ENCODE peak calls at places on chromosomes 6 and 20, in four cellular contexts. Q is epithelial cell of esophagus, C is prostate gland, M is pancreas. H is an unnamed sample.

GRCh38 chr20:51372966-51373365 is 169.6 kb downstream of the NFATC2 start:
- DNase-seq in Q (no peak), C (no peak), M (peak; percentile 32), H (no peak)

GRCh38 chr6:20866940-20867630 is 332.8 kb downstream of the CDKAL1 start:
- DNase-seq in Q (peak; percentile 35), C (no peak), M (no peak), H (no peak)

GRCh38 chr20:61529354-61529753 is 277.3 kb downstream of the CDH4 start:
- DNase-seq in Q (peak; percentile 65), C (no peak), M (no peak), H (no peak)

GRCh38 chr6:84568971-84569370 is 195.4 kb downstream of the TBX18 start:
- DNase-seq in Q (peak; percentile 31), C (no peak), M (no peak), H (no peak)

GRCh38 chr6:32415521-32416019 is 8.6 kb upstream of the BTNL2 start:
- DNase-seq in Q (peak; percentile 74), C (peak; percentile 72), M (peak; percentile 84), H (no peak)

GRCh38 chr6:113894712-113895674 is 37.8 kb downstream of the MARCKS start:
- DNase-seq in Q (no peak), C (no peak), M (no peak), H (no peak)

GRCh38 chr6:1379026-1379809 is 10.2 kb upstream of the FOXF2 start:
- DNase-seq in Q (no peak), C (no peak), M (no peak), H (no peak)

GRCh38 chr6:99216959-99217358 is 132.5 kb downstream of the FAXC start:
- DNase-seq in Q (no peak), C (no peak), M (no peak), H (no peak)

GRCh38 chr20:57211949-57212889 is 54.2 kb downstream of the BMP7 start:
- DNase-seq in Q (peak; percentile 81), C (peak; percentile 55), M (peak; percentile 80), H (no peak)

GRCh38 chr20:38083338-38084048 is 49.9 kb downstream of the RPRD1B start:
- DNase-seq in Q (no peak), C (no peak), M (no peak), H (no peak)

GRCh38 chr6:100426689-100427338 is 37.9 kb downstream of the SIM1 start:
- DNase-seq in Q (no peak), C (no peak), M (no peak), H (no peak)

GRCh38 chr6:170305772-170306323 is 710 bp upstream of the FAM120B start:
- DNase-seq in Q (no peak), C (no peak), M (no peak), H (no peak)

GRCh38 chr6:165967768-165968408 is 199.8 kb downstream of the TBXT start:
- DNase-seq in Q (no peak), C (no peak), M (no peak), H (no peak)

GRCh38 chr6:23180504-23181293 is 611.3 kb downstream of the HDGFL1 start:
- DNase-seq in Q (peak; percentile 13), C (peak; percentile 10), M (no peak), H (no peak)
- TF ChIP-seq CTCF in Q (no peak), C (no peak), M (no peak), H (no peak)

DNA sequence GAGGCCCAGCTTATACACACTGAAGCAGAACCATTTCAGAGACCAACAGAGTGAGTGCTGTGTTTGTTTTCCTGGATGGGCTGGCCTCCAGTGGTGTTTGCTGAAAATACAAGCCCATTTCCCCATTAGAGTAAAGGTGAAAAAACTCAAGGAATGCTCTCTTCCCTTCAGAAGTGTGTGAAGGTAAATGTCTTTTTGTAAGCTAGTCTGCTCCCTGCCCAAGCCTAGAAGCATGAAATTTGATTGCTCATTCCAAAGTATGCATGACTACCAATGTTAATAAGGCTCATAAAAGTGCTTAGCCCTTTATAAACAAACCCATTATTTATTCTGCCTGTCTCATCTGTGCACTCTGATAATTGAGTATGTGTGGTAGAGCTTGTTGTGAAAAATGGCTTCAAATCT is 59.1 kb downstream of the ADGRF1 start:
- DNase-seq in Q (peak; percentile 65), C (peak; percentile 6), M (no peak), H (no peak)
- TF ChIP-seq CTCF in Q (no peak), C (no peak), M (no peak), H (no peak)

DNA sequence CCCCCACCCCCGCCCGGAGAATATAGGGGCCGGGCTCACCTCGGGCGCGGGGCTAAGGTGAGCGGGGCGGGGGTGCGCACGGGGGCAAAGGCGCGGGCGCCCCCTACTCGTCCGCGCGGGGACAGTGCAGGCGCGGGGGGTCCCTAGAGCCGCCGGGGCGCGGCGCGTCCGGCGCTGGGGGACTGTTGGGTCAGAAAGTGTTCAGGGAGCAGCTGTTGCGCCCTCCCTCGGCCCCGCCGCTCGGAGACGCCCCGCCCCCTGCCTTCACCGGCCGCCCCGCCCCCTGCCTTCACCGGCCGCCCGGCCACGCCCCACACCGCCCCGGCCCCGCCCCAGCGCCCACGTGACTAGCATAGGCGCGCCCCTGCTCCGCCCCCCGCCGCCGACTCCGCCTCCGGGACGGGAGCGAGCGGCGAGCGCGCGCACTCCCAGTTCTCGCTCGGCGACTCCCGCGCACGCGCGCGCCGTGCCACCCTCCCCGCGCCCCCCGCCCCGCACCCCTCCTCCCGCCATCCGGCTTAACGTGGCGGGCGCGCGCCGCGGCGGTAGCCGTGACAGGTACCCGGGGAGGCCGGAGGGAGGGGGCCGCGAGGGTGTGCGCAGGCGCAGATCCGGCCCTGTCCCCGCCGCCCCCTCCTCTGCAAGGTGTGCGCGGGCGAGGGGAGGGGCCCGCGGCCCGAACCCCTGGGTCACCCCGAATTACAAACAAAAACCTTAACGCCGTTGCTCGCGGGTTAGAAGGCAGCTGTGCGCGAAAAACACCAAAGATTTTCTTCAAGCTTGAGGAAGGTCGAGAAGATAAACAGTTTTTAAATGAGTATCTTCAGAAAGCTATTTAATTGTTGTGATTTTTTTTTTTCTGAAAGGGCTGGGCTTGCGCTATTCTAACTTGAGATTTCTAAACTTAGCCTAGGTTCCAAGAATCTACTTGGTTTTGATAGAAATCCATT is 704 bp upstream of the ZNF217 start:
- DNase-seq in Q (peak; percentile 95), C (peak; percentile 96), M (peak; percentile 100), H (peak; percentile 18)
- TF ChIP-seq CTCF in Q (no peak), C (peak; percentile 38), M (no peak), H (peak; percentile 19)

GRCh38 chr20:35947489-35947888 is 6.8 kb downstream of the SCAND1 start:
- DNase-seq in Q (peak; percentile 35), C (no peak), M (no peak), H (no peak)
- TF ChIP-seq CTCF in Q (peak; percentile 39), C (no peak), M (no peak), H (peak; percentile 50)

GRCh38 chr20:46544576-46544975 is 5.9 kb downstream of the OCSTAMP start:
- DNase-seq in Q (peak; percentile 22), C (no peak), M (no peak), H (no peak)
- TF ChIP-seq CTCF in Q (peak; percentile 17), C (no peak), M (no peak), H (no peak)

GRCh38 chr20:58650181-58650775 is 805 bp upstream of the STX16 start:
- DNase-seq in Q (no peak), C (no peak), M (peak; percentile 77), H (no peak)
- TF ChIP-seq CTCF in Q (no peak), C (no peak), M (no peak), H (peak; percentile 26)

GRCh38 chr20:4814696-4815252 is 93.1 kb downstream of the PRND start:
- DNase-seq in Q (no peak), C (no peak), M (peak; percentile 45), H (no peak)
- TF ChIP-seq CTCF in Q (no peak), C (no peak), M (no peak), H (no peak)

GRCh38 chr6:161152904-161153662 is 120.8 kb downstream of the AGPAT4 start:
- DNase-seq in Q (no peak), C (no peak), M (no peak), H (no peak)
- TF ChIP-seq CTCF in Q (peak; percentile 62), C (peak; percentile 44), M (no peak), H (peak; percentile 23)

GRCh38 chr20:330233-331149 is 5.1 kb downstream of the SOX12 start:
- DNase-seq in Q (peak; percentile 64), C (peak; percentile 22), M (no peak), H (no peak)
- TF ChIP-seq CTCF in Q (peak; percentile 88), C (peak; percentile 70), M (peak; percentile 49), H (peak; percentile 71)

DNA sequence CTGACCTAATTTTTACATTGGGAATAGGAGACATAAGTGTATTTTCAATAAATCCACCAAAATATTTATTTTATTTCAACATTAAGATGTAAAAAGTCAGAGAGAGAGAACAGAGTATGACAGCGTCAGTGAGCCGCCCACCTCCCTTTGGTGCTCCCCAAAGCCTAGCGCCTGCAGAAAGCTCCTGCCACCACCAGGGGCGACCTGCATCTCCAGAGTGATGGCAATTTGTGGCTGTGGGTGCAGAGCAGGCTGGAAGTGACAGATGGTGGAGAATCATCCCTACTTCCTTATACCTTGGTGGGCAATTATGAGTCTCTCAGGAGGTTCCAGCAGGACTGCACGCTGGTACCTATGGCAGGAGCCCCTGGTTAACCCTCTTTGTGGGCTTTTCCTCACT is 87.3 kb downstream of the PTPRT start:
- DNase-seq in Q (no peak), C (no peak), M (no peak), H (no peak)
- TF ChIP-seq CTCF in Q (no peak), C (no peak), M (no peak), H (no peak)